ENCODE peak calls at places on chromosomes 16 and 17, in seven cellular contexts. L, B, R, U, N, O and K are unnamed samples.

GRCh38 chr17:35740997-35741931 is 9.8 kb downstream of the RASL10B start:
- DNase-seq in L (no peak), B (peak; percentile 70), R (peak; percentile 45), U (no peak), N (no peak), O (no peak), K (no peak)

GRCh38 chr17:28720247-28720996 is 637 bp downstream of the RPL23A start:
- DNase-seq in L (no peak), B (no peak), R (no peak), U (no peak), N (no peak), O (no peak), K (no peak)

GRCh38 chr17:7083592-7083991 is 3.5 kb upstream of the CLEC10A start:
- DNase-seq in L (no peak), B (no peak), R (peak; percentile 41), U (no peak), N (peak; percentile 40), O (no peak), K (no peak)

GRCh38 chr17:66272699-66273390 is 29.6 kb upstream of the PRKCA start:
- DNase-seq in L (peak; percentile 49), B (no peak), R (peak; percentile 86), U (no peak), N (peak; percentile 51), O (no peak), K (no peak)

GRCh38 chr16:76639685-76640289 is 362.6 kb downstream of the CNTNAP4 start:
- DNase-seq in L (no peak), B (peak; percentile 58), R (no peak), U (no peak), N (no peak), O (no peak), K (no peak)

GRCh38 chr17:21066394-21066793 is 23.6 kb upstream of the USP22 start:
- DNase-seq in L (no peak), B (no peak), R (peak; percentile 36), U (no peak), N (no peak), O (no peak), K (no peak)

GRCh38 chr17:1880851-1881630 is 51.2 kb downstream of the RPA1 start:
- DNase-seq in L (no peak), B (peak; percentile 81), R (peak; percentile 14), U (no peak), N (no peak), O (no peak), K (no peak)

GRCh38 chr17:74864866-74865395 is 5.2 kb upstream of the GRIN2C start:
- DNase-seq in L (peak; percentile 68), B (peak; percentile 77), R (peak; percentile 85), U (peak; percentile 75), N (peak; percentile 60), O (peak; percentile 79), K (peak; percentile 19)

GRCh38 chr16:1794908-1795666 is 1.6 kb upstream of the IGFALS start:
- DNase-seq in L (no peak), B (no peak), R (no peak), U (no peak), N (no peak), O (no peak), K (no peak)

GRCh38 chr17:32516940-32517711 is 30.3 kb downstream of the CDK5R1 start:
- DNase-seq in L (no peak), B (no peak), R (no peak), U (no peak), N (no peak), O (no peak), K (no peak)

GRCh38 chr17:82440377-82440981 is 10.1 kb downstream of the CYBC1 start:
- DNase-seq in L (no peak), B (no peak), R (no peak), U (no peak), N (no peak), O (no peak), K (no peak)

GRCh38 chr16:84585886-84586285 is 32.0 kb downstream of the COTL1 start:
- DNase-seq in L (no peak), B (peak; percentile 88), R (peak; percentile 18), U (no peak), N (no peak), O (no peak), K (no peak)

GRCh38 chr16:86800914-86801313 is 222.6 kb downstream of the FOXL1 start:
- DNase-seq in L (no peak), B (no peak), R (no peak), U (no peak), N (no peak), O (no peak), K (no peak)

GRCh38 chr16:76038097-76038496 is 239.1 kb upstream of the CNTNAP4 start:
- DNase-seq in L (no peak), B (no peak), R (no peak), U (no peak), N (no peak), O (no peak), K (no peak)

GRCh38 chr17:62652251-62653001 is 25.0 kb downstream of the MRC2 start:
- DNase-seq in L (no peak), B (peak; percentile 63), R (peak; percentile 87), U (peak; percentile 76), N (peak; percentile 47), O (peak; percentile 75), K (no peak)

GRCh38 chr17:17180141-17180603 is 26.0 kb downstream of the PLD6 start:
- DNase-seq in L (no peak), B (no peak), R (peak; percentile 19), U (no peak), N (no peak), O (no peak), K (no peak)

GRCh38 chr16:27368358-27368722 is 33.6 kb upstream of the IL21R start:
- DNase-seq in L (no peak), B (no peak), R (no peak), U (no peak), N (no peak), O (no peak), K (no peak)
- TF ChIP-seq CTCF in L (no peak), B (no peak), R (no peak), U (no peak), N (no peak), O (peak; percentile 3), K (no peak)

GRCh38 chr16:46607529-46607928 is 13.7 kb downstream of the SHCBP1 start:
- DNase-seq in L (no peak), B (no peak), R (peak; percentile 68), U (no peak), N (no peak), O (no peak), K (peak; percentile 54)
- TF ChIP-seq CTCF in L (peak; percentile 16), B (peak; percentile 27), R (peak; percentile 34), U (peak; percentile 46), N (no peak), O (peak; percentile 57), K (peak; percentile 53)

GRCh38 chr16:63702981-63703590 is 1418.8 kb downstream of the CDH11 start:
- DNase-seq in L (no peak), B (peak; percentile 14), R (no peak), U (no peak), N (no peak), O (no peak), K (no peak)
- TF ChIP-seq CTCF in L (no peak), B (peak; percentile 21), R (no peak), U (no peak), N (no peak), O (no peak), K (no peak)

GRCh38 chr16:11875721-11876120 is 24.4 kb upstream of the RSL1D1 start:
- DNase-seq in L (no peak), B (no peak), R (no peak), U (no peak), N (no peak), O (no peak), K (no peak)
- TF ChIP-seq CTCF in L (no peak), B (no peak), R (no peak), U (no peak), N (no peak), O (no peak), K (no peak)

GRCh38 chr16:3141781-3142311 is 7.0 kb downstream of the ZNF213 start:
- DNase-seq in L (no peak), B (no peak), R (no peak), U (peak; percentile 22), N (no peak), O (no peak), K (no peak)

GRCh38 chr16:3143189-3143588 is 8.4 kb downstream of the ZNF213 start:
- DNase-seq in L (no peak), B (no peak), R (no peak), U (no peak), N (no peak), O (peak; percentile 18), K (no peak)

GRCh38 chr16:3142770-3143169 is 7.9 kb downstream of the ZNF213 start:
- DNase-seq in L (no peak), B (no peak), R (no peak), U (peak; percentile 27), N (no peak), O (no peak), K (no peak)

GRCh38 chr16:3143598-3144330 is 8.9 kb downstream of the ZNF213 start:
- DNase-seq in L (no peak), B (no peak), R (no peak), U (peak; percentile 77), N (no peak), O (peak; percentile 71), K (no peak)

DNA sequence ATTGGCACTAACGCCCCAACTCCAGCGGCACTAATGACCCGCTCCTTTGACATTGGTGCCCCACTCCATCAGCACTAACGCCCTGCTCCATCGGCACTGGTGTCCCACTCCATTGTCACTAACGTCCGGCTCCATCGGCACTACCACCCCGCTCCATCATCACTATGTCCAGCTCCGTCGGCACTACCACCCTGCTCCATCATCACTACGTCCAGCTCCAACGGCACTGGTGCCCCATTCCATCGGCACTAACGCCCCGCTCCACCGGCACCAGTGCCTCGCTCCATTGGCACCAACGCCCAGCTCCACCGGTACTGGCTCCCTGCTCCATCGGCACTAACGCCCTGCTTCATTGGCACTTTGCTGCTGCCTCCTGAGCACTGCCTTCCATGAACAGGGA is 7.5 kb downstream of the ZNF213 start:
- DNase-seq in L (no peak), B (no peak), R (no peak), U (no peak), N (no peak), O (no peak), K (no peak)
- TF ChIP-seq CTCF in L (no peak), B (no peak), R (no peak), U (no peak), N (no peak), O (no peak), K (no peak)

GRCh38 chr16:88487920-88488842 is 35.1 kb downstream of the ZFPM1 start:
- DNase-seq in L (no peak), B (no peak), R (no peak), U (no peak), N (no peak), O (no peak), K (no peak)
- TF ChIP-seq CTCF in L (no peak), B (no peak), R (no peak), U (no peak), N (peak; percentile 11), O (no peak), K (no peak)